ENCODE peak calls at places on chromosomes 2 and 18, in six cellular contexts. M, P, I, H, U and V are unnamed samples.

GRCh38 chr2:27128810-27129571 is 5.4 kb downstream of the ABHD1 start:
- DNase-seq in M (no peak), P (no peak), I (no peak), H (no peak), U (no peak), V (no peak)

GRCh38 chr18:9825571-9826073 is 60.2 kb upstream of the TXNDC2 start:
- DNase-seq in M (no peak), P (peak; percentile 84), I (no peak), H (peak; percentile 60), U (peak; percentile 96), V (no peak)

GRCh38 chr2:67840460-67841068 is 222.2 kb downstream of the C1D start:
- DNase-seq in M (no peak), P (peak; percentile 86), I (peak; percentile 66), H (peak; percentile 56), U (peak; percentile 82), V (peak; percentile 45)

GRCh38 chr18:22933958-22934423 is 863 bp downstream of the RBBP8 start:
- DNase-seq in M (no peak), P (no peak), I (no peak), H (no peak), U (peak; percentile 6), V (no peak)

GRCh38 chr2:159640176-159640575 is 23.8 kb upstream of the BAZ2B start:
- DNase-seq in M (no peak), P (no peak), I (no peak), H (no peak), U (no peak), V (no peak)

GRCh38 chr2:224956706-224957105 is 85.6 kb downstream of the DOCK10 start:
- DNase-seq in M (no peak), P (no peak), I (no peak), H (no peak), U (no peak), V (no peak)

GRCh38 chr2:212451786-212452200 is 86.8 kb downstream of the ERBB4 start:
- DNase-seq in M (no peak), P (peak; percentile 58), I (no peak), H (peak; percentile 72), U (peak; percentile 39), V (no peak)

GRCh38 chr2:10878268-10878915 is 33.3 kb upstream of the KCNF1 start:
- DNase-seq in M (no peak), P (no peak), I (no peak), H (no peak), U (no peak), V (no peak)

GRCh38 chr2:47528874-47529273 is 125.9 kb downstream of the MSH2 start:
- DNase-seq in M (no peak), P (peak; percentile 29), I (no peak), H (no peak), U (peak; percentile 36), V (no peak)

GRCh38 chr2:83573060-83573459 is 886.0 kb downstream of the SUCLG1 start:
- DNase-seq in M (no peak), P (no peak), I (no peak), H (no peak), U (no peak), V (no peak)

GRCh38 chr2:60106836-60107529 is 446.5 kb downstream of the BCL11A start:
- DNase-seq in M (no peak), P (no peak), I (peak; percentile 50), H (no peak), U (no peak), V (no peak)

GRCh38 chr2:236644502-236644911 is 74.9 kb downstream of the ACKR3 start:
- DNase-seq in M (peak; percentile 55), P (no peak), I (no peak), H (no peak), U (no peak), V (no peak)

GRCh38 chr2:128599700-128600099 is 281.0 kb upstream of the HS6ST1 start:
- DNase-seq in M (peak; percentile 65), P (no peak), I (no peak), H (no peak), U (no peak), V (no peak)

GRCh38 chr2:17620280-17620679 is 79.8 kb downstream of the VSNL1 start:
- DNase-seq in M (no peak), P (peak; percentile 32), I (peak; percentile 43), H (peak; percentile 91), U (peak; percentile 4), V (no peak)

GRCh38 chr18:10732990-10733389 is 207.2 kb downstream of the NAPG start:
- DNase-seq in M (no peak), P (no peak), I (no peak), H (no peak), U (no peak), V (no peak)

GRCh38 chr2:58553937-58554336 is 312.8 kb upstream of the FANCL start:
- DNase-seq in M (no peak), P (peak; percentile 15), I (no peak), H (no peak), U (no peak), V (no peak)

GRCh38 chr2:675982-676646 is 1.1 kb downstream of the TMEM18 start:
- DNase-seq in M (no peak), P (peak; percentile 65), I (no peak), H (peak; percentile 88), U (peak; percentile 91), V (no peak)

GRCh38 chr2:73776869-73777519 is 2.9 kb downstream of the DUSP11 start:
- DNase-seq in M (no peak), P (no peak), I (no peak), H (peak; percentile 95), U (peak; percentile 70), V (no peak)

GRCh38 chr2:24410976-24411375 is 50.6 kb upstream of the ITSN2 start:
- DNase-seq in M (no peak), P (no peak), I (no peak), H (no peak), U (no peak), V (no peak)

GRCh38 chr2:166057363-166058169 is 70.3 kb downstream of the SCN1A start:
- DNase-seq in M (no peak), P (peak; percentile 18), I (no peak), H (no peak), U (peak; percentile 45), V (no peak)

GRCh38 chr2:237603049-237603717 is 12.6 kb upstream of the RAB17 start:
- DNase-seq in M (no peak), P (no peak), I (no peak), H (no peak), U (no peak), V (no peak)

GRCh38 chr18:63074987-63075404 is 244.6 kb downstream of the BCL2 start:
- DNase-seq in M (peak; percentile 81), P (peak; percentile 92), I (peak; percentile 82), H (peak; percentile 46), U (peak; percentile 16), V (peak; percentile 60)

GRCh38 chr18:8730080-8730827 is 24.9 kb downstream of the MTCL1 start:
- DNase-seq in M (no peak), P (no peak), I (peak; percentile 63), H (no peak), U (peak; percentile 94), V (no peak)

GRCh38 chr18:75107196-75107930 is 101.6 kb downstream of the PTGR3 start:
- DNase-seq in M (peak; percentile 52), P (no peak), I (no peak), H (no peak), U (no peak), V (no peak)

GRCh38 chr2:219714681-219715080 is 87.3 kb downstream of the SLC4A3 start:
- DNase-seq in M (no peak), P (no peak), I (no peak), H (no peak), U (no peak), V (no peak)

GRCh38 chr18:267380-267687 is 513 bp downstream of the THOC1 start:
- DNase-seq in M (no peak), P (no peak), I (no peak), H (no peak), U (no peak), V (peak; percentile 42)

GRCh38 chr2:61632276-61633169 is 94.4 kb upstream of the XPO1 start:
- DNase-seq in M (no peak), P (no peak), I (no peak), H (no peak), U (no peak), V (no peak)

GRCh38 chr18:57437433-57437781 is 2.2 kb downstream of the ONECUT2 start:
- DNase-seq in M (no peak), P (no peak), I (no peak), H (no peak), U (no peak), V (no peak)

GRCh38 chr2:112153179-112153490 is 14.9 kb downstream of the FBLN7 start:
- DNase-seq in M (no peak), P (peak; percentile 75), I (no peak), H (no peak), U (no peak), V (no peak)

GRCh38 chr18:23704806-23705205 is 15.6 kb downstream of the LAMA3 start:
- DNase-seq in M (no peak), P (no peak), I (no peak), H (no peak), U (no peak), V (no peak)

GRCh38 chr2:45731146-45731545 is 79.7 kb downstream of the PRKCE start:
- DNase-seq in M (no peak), P (no peak), I (no peak), H (peak; percentile 16), U (peak; percentile 13), V (no peak)

GRCh38 chr2:73142937-73143336 is 30.2 kb upstream of the RAB11FIP5 start:
- DNase-seq in M (no peak), P (peak; percentile 15), I (no peak), H (no peak), U (no peak), V (no peak)

GRCh38 chr2:96138146-96139145 is at the start of gene ASTL:
- DNase-seq in M (no peak), P (peak; percentile 75), I (peak; percentile 32), H (peak; percentile 19), U (peak; percentile 32), V (no peak)

GRCh38 chr2:10278029-10278762 is 24.5 kb upstream of the HPCAL1 start:
- DNase-seq in M (no peak), P (peak; percentile 91), I (peak; percentile 60), H (peak; percentile 38), U (peak; percentile 42), V (no peak)

GRCh38 chr2:105772362-105772761 is 27.6 kb downstream of the NCK2 start:
- DNase-seq in M (peak; percentile 36), P (no peak), I (no peak), H (no peak), U (no peak), V (no peak)

GRCh38 chr2:157657858-157658257 is 29.2 kb upstream of the ACVR1C start:
- DNase-seq in M (no peak), P (no peak), I (no peak), H (no peak), U (no peak), V (no peak)